ENCODE peak calls at places on chromosomes 2 and 18, in seven cellular contexts. G is neural progenitor cell; J is lower lobe of right lung; Y is adrenal gland; Q is CD8-positive, alpha-beta T cell; Z is endothelial cell of umbilical vein; D is MM.1S. L is an unnamed sample. For H3K4me1, the result is how much of the 10 kb centered on the place peaks cover.

GRCh38 chr18:48934708-48935432 is 15.9 kb downstream of the SMAD7 start:
- DNase-seq in D (peak), J (no peak), Q (no peak), Z (peak), G (no peak), Y (peak), L (peak)

GRCh38 chr2:46091961-46092667 is 205.1 kb upstream of the EPAS1 start:
- DNase-seq in Q (no peak), Y (no peak), G (no peak), Z (no peak), D (no peak), J (no peak), L (no peak)

GRCh38 chr2:182132605-182133004 is 147.0 kb downstream of the PPP1R1C start:
- DNase-seq in G (no peak), Y (no peak), Z (peak), D (no peak), Q (no peak), J (no peak), L (no peak)

GRCh38 chr2:181658444-181658843 is 1.5 kb upstream of the CERKL start:
- DNase-seq in J (no peak), G (peak), Q (no peak), Y (no peak), D (no peak), Z (no peak), L (no peak)

GRCh38 chr2:105521176-105521575 is 122.3 kb upstream of the FHL2 start:
- DNase-seq in J (no peak), Q (no peak), D (no peak), Z (peak), G (peak), Y (no peak), L (no peak)

GRCh38 chr18:13315000-13315399 is 96.4 kb downstream of the LDLRAD4 start:
- DNase-seq in J (no peak), D (no peak), Y (peak), Z (no peak), Q (no peak), G (no peak), L (no peak)

GRCh38 chr18:79982736-79983135 is 5.6 kb downstream of the TXNL4A start:
- DNase-seq in Q (no peak), Y (no peak), J (no peak), D (no peak), G (no peak), Z (no peak), L (no peak)

GRCh38 chr2:202425036-202425435 is 48.9 kb downstream of the BMPR2 start:
- DNase-seq in G (no peak), Q (no peak), Z (no peak), Y (no peak), D (no peak), J (no peak), L (no peak)

GRCh38 chr18:24270358-24270936 is 127.2 kb downstream of the OSBPL1A start:
- DNase-seq in G (no peak), Z (no peak), Q (no peak), D (no peak), J (no peak), Y (no peak), L (no peak)

GRCh38 chr18:78814766-78815165 is 164.9 kb upstream of the SALL3 start:
- DNase-seq in D (no peak), Q (no peak), J (no peak), Y (no peak), Z (no peak), G (no peak), L (no peak)

GRCh38 chr2:184835081-184835728 is 236.9 kb downstream of the ZNF804A start:
- DNase-seq in J (no peak), Q (no peak), G (no peak), Y (peak), Z (no peak), D (no peak), L (no peak)

GRCh38 chr18:14970027-14970426 is 222.1 kb downstream of the ANKRD30B start:
- DNase-seq in Z (no peak), J (no peak), D (no peak), G (no peak), Q (no peak), Y (no peak), L (no peak)

GRCh38 chr18:75958683-75959082 is 531.2 kb upstream of the SMIM21 start:
- DNase-seq in Q (no peak), D (no peak), J (no peak), Y (no peak), Z (no peak), G (no peak), L (no peak)

GRCh38 chr2:36373149-36373880 is 17.7 kb downstream of the CRIM1 start:
- DNase-seq in Y (no peak), Q (no peak), Z (no peak), D (no peak), G (no peak), J (no peak), L (no peak)

GRCh38 chr2:126901459-126901858 is 2.8 kb downstream of the TEX51 start:
- DNase-seq in Q (no peak), G (no peak), Z (no peak), Y (no peak), D (no peak), J (peak), L (no peak)

GRCh38 chr2:231541605-231542509 is 11.6 kb upstream of the NMUR1 start:
- DNase-seq in Z (no peak), Y (no peak), D (no peak), Q (no peak), G (peak), J (no peak), L (peak)

GRCh38 chr2:4101938-4102337 is 398.6 kb downstream of the DCDC2C start:
- DNase-seq in J (no peak), Z (no peak), Y (no peak), Q (no peak), G (no peak), D (no peak), L (no peak)

GRCh38 chr2:63814114-63814513 is 27.6 kb upstream of the UGP2 start:
- DNase-seq in Q (no peak), D (no peak), J (no peak), Z (peak), G (no peak), Y (no peak), L (no peak)

GRCh38 chr2:120470041-120470716 is 124.2 kb downstream of the INHBB start:
- DNase-seq in Q (no peak), Y (peak), G (no peak), J (peak), D (no peak), Z (peak), L (peak)

GRCh38 chr2:2507471-2507997 is 176.5 kb upstream of the MYT1L start:
- DNase-seq in Z (no peak), G (no peak), D (no peak), Q (no peak), J (no peak), Y (no peak), L (no peak)

GRCh38 chr2:106614511-106615291 is 127.5 kb downstream of the CD8B2 start:
- DNase-seq in Q (no peak), D (no peak), Y (no peak), G (no peak), Z (no peak), J (no peak), L (no peak)

GRCh38 chr18:65298422-65298821 is 452.4 kb upstream of the CDH7 start:
- DNase-seq in G (no peak), D (no peak), J (no peak), Q (no peak), Z (no peak), Y (peak), L (no peak)

GRCh38 chr2:128606837-128607236 is 288.2 kb upstream of the HS6ST1 start:
- DNase-seq in Q (no peak), D (no peak), Z (no peak), Y (peak), G (no peak), J (peak), L (no peak)

GRCh38 chr2:12759248-12759647 is 42.5 kb downstream of the TRIB2 start:
- DNase-seq in Q (no peak), D (no peak), Y (no peak), Z (peak), J (no peak), G (no peak), L (no peak)

GRCh38 chr18:833197-833596 is 21.2 kb upstream of the YES1 start:
- DNase-seq in Q (no peak), J (no peak), Z (no peak), Y (no peak), G (no peak), D (no peak), L (no peak)

GRCh38 chr2:56749152-56749752 is 565.5 kb downstream of the CCDC85A start:
- DNase-seq in D (peak), J (no peak), Y (no peak), Q (no peak), Z (peak), G (peak), L (no peak)

GRCh38 chr2:74036450-74037175 is 51.9 kb downstream of the TET3 start:
- DNase-seq in Q (no peak), J (no peak), G (no peak), D (no peak), Z (no peak), Y (no peak), L (no peak)

GRCh38 chr2:186641807-186642321 is 52.0 kb upstream of the FAM171B start:
- DNase-seq in Y (peak), J (no peak), Z (peak), G (peak), Q (no peak), D (peak), L (peak)

GRCh38 chr2:170122883-170123547 is 54.9 kb upstream of the MYO3B start:
- DNase-seq in Q (no peak), Y (no peak), Z (peak), G (no peak), D (no peak), J (no peak), L (no peak)

GRCh38 chr2:174602741-174603140 is 5.1 kb upstream of the WIPF1 start:
- DNase-seq in Q (no peak), Y (no peak), G (no peak), D (no peak), Z (no peak), J (no peak), L (no peak)
- H3K27ac ChIP-seq in Q (no peak), Y (no peak), G (no peak), D (no peak), Z (no peak), J (no peak), L (no peak)

GRCh38 chr2:20211860-20212458 is 13.0 kb downstream of the SDC1 start:
- DNase-seq in Q (no peak), Y (no peak), D (no peak), J (no peak), Z (no peak), G (no peak), L (no peak)
- H3K4me1 ChIP-seq in Q (under half), Y (under half), D (half or more), J (under half), Z (under half), G (under half), L (under half)

DNA sequence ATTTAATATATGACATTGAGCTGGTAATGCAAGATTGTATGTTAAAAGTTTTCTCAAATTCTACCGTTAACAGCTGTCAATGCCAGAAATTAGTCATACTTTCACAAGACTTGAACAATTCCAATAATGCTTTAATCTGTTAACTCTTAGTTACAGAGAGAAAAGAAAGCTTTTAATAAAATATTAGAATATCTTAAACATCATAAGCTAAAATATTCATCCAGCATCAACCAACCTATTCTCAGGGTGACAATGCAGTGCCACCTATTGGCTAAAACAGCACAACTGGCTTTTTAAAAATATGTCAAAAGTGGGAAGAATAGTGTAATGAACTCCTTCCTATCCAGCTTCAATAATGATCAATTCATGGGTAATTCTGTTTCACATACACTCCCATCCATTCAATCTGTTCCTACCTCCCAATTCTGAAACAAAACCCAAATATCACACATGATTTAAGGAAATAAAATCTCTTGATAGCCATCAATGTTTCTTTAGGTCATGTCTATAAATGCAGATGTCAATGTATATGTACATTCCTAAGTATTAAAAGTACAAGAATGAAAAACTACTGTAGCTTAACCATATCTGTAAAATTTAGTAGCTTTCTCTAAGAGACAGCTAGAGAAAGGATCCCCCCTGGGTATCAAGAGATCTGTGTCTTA is 79.8 kb upstream of the CCDC141 start:
- DNase-seq in Z (peak), Q (no peak), D (peak), Y (peak), G (peak), J (no peak), L (no peak)
- TF ChIP-seq CTCF in Z (peak), Q (peak), D (peak), Y (peak), G (peak), J (peak), L (peak)

GRCh38 chr18:59220784-59221765 is 1.1 kb downstream of the GRP start:
- DNase-seq in Q (no peak), D (no peak), J (no peak), G (peak), Z (no peak), Y (no peak), L (no peak)
- H3K27ac ChIP-seq in Q (no peak), D (no peak), J (no peak), G (no peak), Z (no peak), Y (no peak), L (no peak)

GRCh38 chr2:67286981-67287759 is 110.0 kb upstream of the ETAA1 start:
- DNase-seq in J (no peak), Q (no peak), Z (no peak), D (no peak), G (no peak), Y (no peak), L (no peak)
- H3K4me1 ChIP-seq in J (under half), Q (under half), Z (under half), D (under half), G (under half), Y (under half), L (under half)

GRCh38 chr2:80548469-80548868 is 243.9 kb upstream of the LRRTM1 start:
- DNase-seq in G (no peak), Q (no peak), D (no peak), J (no peak), Y (no peak), Z (no peak), L (no peak)
- TF ChIP-seq CTCF in G (no peak), Q (no peak), D (no peak), J (no peak), Y (no peak), Z (no peak), L (no peak)

GRCh38 chr2:219629976-219630695 is 2.7 kb downstream of the SLC4A3 start:
- DNase-seq in Y (peak), D (no peak), Z (no peak), Q (no peak), G (no peak), J (no peak), L (no peak)
- H3K27ac ChIP-seq in Y (no peak), D (no peak), Z (no peak), Q (no peak), G (no peak), J (no peak), L (no peak)

DNA sequence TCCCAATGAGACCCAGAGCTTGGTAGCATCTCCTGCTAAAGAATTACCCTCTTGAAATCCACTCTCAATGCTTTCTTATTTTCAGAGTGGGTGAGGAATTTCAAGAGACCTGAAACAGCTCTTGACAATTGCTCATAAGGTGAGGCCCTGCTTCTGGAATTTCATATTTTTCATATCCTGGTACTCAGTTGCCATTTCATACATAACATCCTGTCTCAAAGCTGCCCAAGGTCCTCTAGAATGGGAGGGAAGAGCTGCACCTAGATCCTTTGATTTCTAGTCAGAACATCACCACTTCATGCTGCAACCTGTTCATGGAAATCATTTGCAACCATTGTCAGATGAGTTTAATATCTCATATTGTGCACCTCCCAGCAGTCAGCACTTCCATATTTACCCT is 404.8 kb upstream of the GALNT5 start:
- DNase-seq in D (no peak), J (no peak), Z (no peak), Y (no peak), Q (no peak), G (no peak), L (no peak)
- H3K4me1 ChIP-seq in D (under half), J (under half), Z (under half), Y (under half), Q (under half), G (under half), L (under half)

GRCh38 chr2:164560181-164560792 is 61.0 kb downstream of the GRB14 start:
- DNase-seq in D (peak), Y (no peak), G (peak), Z (peak), Q (no peak), J (no peak), L (no peak)
- TF ChIP-seq CTCF in D (peak), Y (peak), G (peak), Z (peak), Q (no peak), J (peak), L (peak)

L was measured in gastrocnemius medialis.